ENCODE peak calls at places on chromosomes 16 and 17, in seven cellular contexts. Z is lung, V is progenitor cell of endocrine pancreas, R is adrenal gland, L is BJ, S is AG04450, C is right lobe of liver. M is an unnamed sample.

GRCh38 chr17:7589204-7589868 is 558 bp downstream of the SOX15 start:
- DNase-seq in Z (peak), V (peak), R (peak), L (no peak), S (no peak), C (peak), M (peak)

GRCh38 chr17:49101054-49101534 is 31.5 kb upstream of the B4GALNT2 start:
- DNase-seq in Z (peak), V (no peak), R (no peak), L (no peak), S (no peak), C (no peak), M (no peak)

GRCh38 chr16:19688396-19689024 is 29.5 kb downstream of the KNOP1 start:
- DNase-seq in Z (no peak), V (no peak), R (no peak), L (no peak), S (no peak), C (no peak), M (no peak)

GRCh38 chr17:19017804-19018599 is 13.4 kb upstream of the FAM83G start:
- DNase-seq in Z (no peak), V (no peak), R (no peak), L (no peak), S (no peak), C (peak), M (no peak)

GRCh38 chr17:70968302-70968701 is 799.0 kb downstream of the KCNJ2 start:
- DNase-seq in Z (no peak), V (no peak), R (no peak), L (no peak), S (peak), C (no peak), M (no peak)

GRCh38 chr16:2027024-2028010 is 615 bp downstream of the NHERF2 start:
- DNase-seq in Z (no peak), V (no peak), R (peak), L (no peak), S (no peak), C (peak), M (no peak)

GRCh38 chr17:81815646-81815985 is 11.7 kb downstream of the GCGR start:
- DNase-seq in Z (no peak), V (no peak), R (no peak), L (no peak), S (no peak), C (no peak), M (no peak)

GRCh38 chr17:79201536-79202227 is 127.1 kb downstream of the ENGASE start:
- DNase-seq in Z (no peak), V (no peak), R (no peak), L (no peak), S (no peak), C (no peak), M (no peak)

GRCh38 chr17:27804113-27804512 is 3.8 kb upstream of the NOS2 start:
- DNase-seq in Z (no peak), V (no peak), R (no peak), L (no peak), S (no peak), C (no peak), M (no peak)

GRCh38 chr16:75264531-75264998 is 13.1 kb upstream of the BCAR1 start:
- DNase-seq in Z (no peak), V (no peak), R (no peak), L (no peak), S (no peak), C (no peak), M (no peak)

GRCh38 chr16:70685061-70685937 is 554 bp downstream of the MTSS2 start:
- DNase-seq in Z (no peak), V (no peak), R (no peak), L (no peak), S (no peak), C (peak), M (peak)

GRCh38 chr16:49200223-49200820 is 81.3 kb downstream of the CBLN1 start:
- DNase-seq in Z (no peak), V (no peak), R (no peak), L (no peak), S (no peak), C (no peak), M (no peak)

GRCh38 chr17:64001091-64001579 is 3.0 kb downstream of the PRR29 start:
- DNase-seq in Z (no peak), V (no peak), R (no peak), L (no peak), S (no peak), C (no peak), M (no peak)

GRCh38 chr17:40310882-40311391 is 2.0 kb downstream of the RARA start:
- DNase-seq in Z (no peak), V (no peak), R (no peak), L (no peak), S (no peak), C (peak), M (peak)

GRCh38 chr16:4136229-4136813 is 20.1 kb upstream of the ADCY9 start:
- DNase-seq in Z (peak), V (peak), R (no peak), L (no peak), S (no peak), C (no peak), M (no peak)

GRCh38 chr17:42457107-42457787 is 1.4 kb upstream of the ATP6V0A1 start:
- DNase-seq in Z (no peak), V (no peak), R (no peak), L (no peak), S (no peak), C (no peak), M (peak)

GRCh38 chr17:74862108-74862901 is 2.6 kb upstream of the GRIN2C start:
- DNase-seq in Z (peak), V (peak), R (peak), L (no peak), S (no peak), C (no peak), M (peak)

GRCh38 chr17:29686998-29687397 is 64.3 kb upstream of the CORO6 start:
- DNase-seq in Z (no peak), V (no peak), R (no peak), L (no peak), S (no peak), C (no peak), M (no peak)

GRCh38 chr16:68490829-68491575 is 42.7 kb upstream of the SMPD3 start:
- DNase-seq in Z (peak), V (no peak), R (peak), L (peak), S (no peak), C (peak), M (no peak)

GRCh38 chr17:81384929-81385319 is 10.3 kb upstream of the BAHCC1 start:
- DNase-seq in Z (no peak), V (no peak), R (no peak), L (no peak), S (no peak), C (no peak), M (no peak)

GRCh38 chr16:54694651-54695050 is 236.0 kb upstream of the IRX5 start:
- DNase-seq in Z (no peak), V (no peak), R (no peak), L (no peak), S (no peak), C (no peak), M (no peak)

GRCh38 chr16:51048544-51048943 is 102.5 kb downstream of the SALL1 start:
- DNase-seq in Z (no peak), V (no peak), R (no peak), L (no peak), S (no peak), C (no peak), M (no peak)

GRCh38 chr16:12801511-12802042 is 2.1 kb downstream of the CPPED1 start:
- DNase-seq in Z (peak), V (no peak), R (peak), L (peak), S (no peak), C (no peak), M (peak)

GRCh38 chr17:82338858-82339633 is 5.5 kb upstream of the SECTM1 start:
- DNase-seq in Z (no peak), V (no peak), R (peak), L (no peak), S (peak), C (no peak), M (no peak)

GRCh38 chr17:65123757-65124675 is 13.2 kb upstream of the RGS9 start:
- DNase-seq in Z (no peak), V (no peak), R (no peak), L (no peak), S (no peak), C (no peak), M (no peak)

GRCh38 chr16:71873199-71873598 is 10.8 kb downstream of the ZNF821 start:
- DNase-seq in Z (no peak), V (no peak), R (no peak), L (no peak), S (no peak), C (no peak), M (no peak)

GRCh38 chr16:88914750-88915368 is 48.4 kb upstream of the PABPN1L start:
- DNase-seq in Z (no peak), V (no peak), R (no peak), L (peak), S (peak), C (no peak), M (no peak)
- TF ChIP-seq CTCF in Z (no peak), V (no peak), R (no peak), L (no peak), S (no peak), C (no peak), M (no peak)

GRCh38 chr17:17751996-17752821 is 71.0 kb downstream of the RAI1 start:
- DNase-seq in Z (peak), V (peak), R (peak), L (peak), S (peak), C (peak), M (peak)
- TF ChIP-seq CTCF in Z (no peak), V (peak), R (no peak), L (peak), S (peak), C (peak), M (peak)

DNA sequence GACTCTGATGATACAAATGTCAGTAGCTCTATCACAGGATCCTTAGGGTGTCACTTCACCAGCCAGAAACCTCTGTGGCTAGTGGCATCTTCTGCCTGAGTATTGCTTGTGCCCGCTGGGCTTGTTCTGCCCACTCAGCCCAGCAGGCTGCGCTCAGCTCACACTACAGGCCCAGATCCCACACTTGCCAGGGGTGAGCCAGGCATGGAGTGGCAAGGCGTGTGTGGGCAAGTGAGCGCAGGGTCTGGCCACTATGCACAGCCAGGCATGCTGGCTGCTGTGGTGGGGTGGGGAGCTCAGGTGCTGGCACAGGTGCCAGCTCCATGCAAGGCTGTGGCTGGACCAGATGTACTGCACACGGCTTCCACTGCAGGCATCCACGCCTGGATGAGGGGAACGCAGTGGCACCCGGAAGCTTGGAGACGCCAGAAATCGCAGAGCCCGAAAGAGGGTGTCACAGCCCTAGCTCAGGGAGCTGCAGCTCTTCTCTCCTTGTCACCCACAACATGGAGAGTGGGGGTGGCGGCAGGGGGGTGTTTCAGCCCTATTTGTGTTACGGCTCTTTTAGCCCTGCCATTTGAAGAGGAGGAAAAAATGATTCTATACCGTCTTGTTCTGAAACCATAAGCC is 10.2 kb downstream of the CFAP97D1 start:
- DNase-seq in Z (no peak), V (no peak), R (no peak), L (no peak), S (no peak), C (no peak), M (no peak)
- TF ChIP-seq CTCF in Z (no peak), V (no peak), R (no peak), L (peak), S (peak), C (no peak), M (no peak)

GRCh38 chr16:30651124-30652004 is 604 bp downstream of the PRR14 start:
- DNase-seq in Z (peak), V (peak), R (peak), L (no peak), S (no peak), C (peak), M (peak)
- TF ChIP-seq CTCF in Z (peak), V (peak), R (peak), L (peak), S (peak), C (peak), M (peak)

DNA sequence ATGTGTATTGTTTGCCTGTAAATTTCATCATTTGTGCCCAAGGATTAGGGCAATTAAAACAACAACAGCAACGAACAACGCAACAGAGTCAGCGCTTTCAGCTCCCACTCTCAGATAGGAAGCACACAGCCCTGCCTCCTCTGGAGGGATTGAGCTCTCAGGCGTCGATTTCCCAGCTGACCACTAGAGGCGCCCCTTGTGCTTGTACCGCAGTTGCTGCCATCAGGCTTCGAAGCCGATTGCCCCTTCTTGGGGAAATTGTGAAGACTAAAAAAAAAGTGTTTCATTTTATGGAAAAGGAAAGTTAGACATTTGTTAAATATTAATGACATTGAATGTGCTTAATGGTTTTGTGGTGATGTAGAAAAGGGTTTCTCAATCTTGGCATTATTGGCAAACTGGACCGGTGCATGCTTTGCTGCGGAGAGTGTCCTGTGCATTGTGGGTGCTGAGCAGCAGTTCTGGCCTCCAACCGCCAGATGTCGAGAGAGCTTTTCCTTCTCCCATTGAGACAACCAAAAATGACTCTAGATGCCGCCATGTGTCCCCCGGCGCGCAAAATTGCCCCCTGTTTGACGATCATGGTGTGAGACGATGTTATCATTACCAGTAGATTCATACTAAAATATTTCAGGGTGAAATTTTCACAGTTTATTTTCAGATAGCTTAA is 650.4 kb upstream of the RBFOX1 start:
- DNase-seq in Z (no peak), V (peak), R (peak), L (no peak), S (no peak), C (peak), M (peak)
- TF ChIP-seq CTCF in Z (no peak), V (peak), R (peak), L (no peak), S (no peak), C (peak), M (peak)

GRCh38 chr17:56890906-56891674 is 22.8 kb downstream of the TRIM25 start:
- DNase-seq in Z (no peak), V (no peak), R (no peak), L (no peak), S (no peak), C (no peak), M (no peak)

GRCh38 chr17:56890390-56890789 is 23.5 kb downstream of the TRIM25 start:
- DNase-seq in Z (no peak), V (no peak), R (no peak), L (no peak), S (no peak), C (no peak), M (no peak)

GRCh38 chr17:56893503-56893902 is 20.3 kb downstream of the TRIM25 start:
- DNase-seq in Z (no peak), V (no peak), R (no peak), L (no peak), S (no peak), C (no peak), M (no peak)

GRCh38 chr17:56892333-56892732 is 21.5 kb downstream of the TRIM25 start:
- DNase-seq in Z (no peak), V (no peak), R (no peak), L (no peak), S (no peak), C (no peak), M (no peak)

DNA sequence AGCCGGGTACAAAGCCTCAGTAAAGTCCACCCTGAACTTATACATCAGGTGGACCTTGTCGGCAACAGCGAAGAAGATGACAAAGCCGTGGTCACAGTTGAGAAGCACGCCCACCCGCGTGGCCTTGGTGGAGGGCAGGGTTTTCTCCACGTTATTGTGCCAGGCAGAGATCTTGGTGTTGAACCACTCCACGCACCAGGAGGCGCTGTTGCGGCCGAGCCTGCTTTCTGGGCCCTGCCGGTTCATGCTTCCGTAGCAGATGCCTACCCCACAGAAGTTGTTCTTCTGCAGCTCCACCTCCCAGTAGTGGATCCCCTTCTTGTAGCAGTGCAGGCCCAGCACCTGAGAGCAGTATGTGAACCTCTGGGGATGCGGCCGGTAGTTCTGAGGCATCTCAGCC is 22.1 kb downstream of the TRIM25 start:
- DNase-seq in Z (peak), V (no peak), R (no peak), L (no peak), S (no peak), C (peak), M (no peak)
- TF ChIP-seq CTCF in Z (peak), V (peak), R (no peak), L (peak), S (peak), C (peak), M (peak)